ENCODE peak calls at places on chromosomes 3 and 15, in seven cellular contexts. C, T, I, V, R, S and K are unnamed samples.

GRCh38 chr3:48130321-48130881 is 57.8 kb downstream of the CDC25A start:
- DNase-seq in I (no peak), C (peak; percentile 95), S (peak; percentile 52), V (peak; percentile 94), T (no peak), R (peak; percentile 86), K (peak; percentile 73)

GRCh38 chr3:65439641-65440040 is 599.1 kb downstream of the MAGI1 start:
- DNase-seq in T (peak; percentile 62), R (peak; percentile 35), V (peak; percentile 47), I (no peak), S (peak; percentile 39), C (peak; percentile 73), K (no peak)

GRCh38 chr15:41841131-41841530 is 2.5 kb downstream of the PLA2G4B start:
- DNase-seq in R (no peak), I (no peak), T (no peak), S (no peak), C (no peak), V (no peak), K (no peak)

GRCh38 chr15:96187916-96188315 is 142.6 kb upstream of the NR2F2 start:
- DNase-seq in I (no peak), V (no peak), T (no peak), C (peak; percentile 25), S (no peak), R (no peak), K (no peak)

GRCh38 chr3:17831366-17831765 is 88.9 kb upstream of the TBC1D5 start:
- DNase-seq in S (no peak), T (no peak), I (no peak), V (no peak), R (no peak), C (peak; percentile 10), K (no peak)

GRCh38 chr15:60397772-60398445 is at the start of gene ANXA2:
- DNase-seq in C (peak; percentile 94), R (peak; percentile 87), S (peak; percentile 71), V (peak; percentile 75), I (peak; percentile 97), T (peak; percentile 69), K (peak; percentile 81)

GRCh38 chr3:141049681-141050080 is 1.5 kb upstream of the SPSB4 start:
- DNase-seq in I (no peak), V (no peak), C (no peak), S (no peak), T (peak; percentile 46), R (no peak), K (no peak)

GRCh38 chr3:39275963-39276593 is 3.8 kb downstream of the CX3CR1 start:
- DNase-seq in R (no peak), V (no peak), I (no peak), C (no peak), T (no peak), S (no peak), K (no peak)

GRCh38 chr15:67083135-67083766 is 17.8 kb downstream of the SMAD3 start:
- DNase-seq in C (peak; percentile 42), S (no peak), V (no peak), T (no peak), I (no peak), R (no peak), K (no peak)

GRCh38 chr15:61100512-61100911 is 128.6 kb downstream of the RORA start:
- DNase-seq in V (no peak), R (no peak), I (no peak), C (no peak), T (no peak), S (no peak), K (no peak)

GRCh38 chr15:89400121-89400996 is 65.7 kb upstream of the POLG start:
- DNase-seq in R (no peak), S (no peak), T (peak; percentile 38), I (no peak), V (no peak), C (no peak), K (no peak)

GRCh38 chr3:181210275-181210674 is 220.7 kb upstream of the DNAJC19 start:
- DNase-seq in C (peak; percentile 25), T (no peak), V (peak; percentile 3), S (no peak), I (no peak), R (no peak), K (no peak)

GRCh38 chr15:36591534-36592411 is 12.3 kb downstream of the CDIN1 start:
- DNase-seq in R (no peak), T (no peak), S (no peak), V (no peak), I (no peak), C (peak; percentile 45), K (no peak)

GRCh38 chr15:100902436-100903190 is 16.5 kb upstream of the LRRK1 start:
- DNase-seq in I (peak; percentile 82), S (peak; percentile 68), T (no peak), V (peak; percentile 75), R (peak; percentile 65), C (peak; percentile 96), K (no peak)

GRCh38 chr3:169340055-169340454 is 323.5 kb downstream of the MECOM start:
- DNase-seq in R (no peak), S (no peak), C (no peak), V (no peak), T (no peak), I (no peak), K (no peak)
- TF ChIP-seq CTCF in R (no peak), S (no peak), C (no peak), V (no peak), T (no peak), I (no peak), K (no peak)

DNA sequence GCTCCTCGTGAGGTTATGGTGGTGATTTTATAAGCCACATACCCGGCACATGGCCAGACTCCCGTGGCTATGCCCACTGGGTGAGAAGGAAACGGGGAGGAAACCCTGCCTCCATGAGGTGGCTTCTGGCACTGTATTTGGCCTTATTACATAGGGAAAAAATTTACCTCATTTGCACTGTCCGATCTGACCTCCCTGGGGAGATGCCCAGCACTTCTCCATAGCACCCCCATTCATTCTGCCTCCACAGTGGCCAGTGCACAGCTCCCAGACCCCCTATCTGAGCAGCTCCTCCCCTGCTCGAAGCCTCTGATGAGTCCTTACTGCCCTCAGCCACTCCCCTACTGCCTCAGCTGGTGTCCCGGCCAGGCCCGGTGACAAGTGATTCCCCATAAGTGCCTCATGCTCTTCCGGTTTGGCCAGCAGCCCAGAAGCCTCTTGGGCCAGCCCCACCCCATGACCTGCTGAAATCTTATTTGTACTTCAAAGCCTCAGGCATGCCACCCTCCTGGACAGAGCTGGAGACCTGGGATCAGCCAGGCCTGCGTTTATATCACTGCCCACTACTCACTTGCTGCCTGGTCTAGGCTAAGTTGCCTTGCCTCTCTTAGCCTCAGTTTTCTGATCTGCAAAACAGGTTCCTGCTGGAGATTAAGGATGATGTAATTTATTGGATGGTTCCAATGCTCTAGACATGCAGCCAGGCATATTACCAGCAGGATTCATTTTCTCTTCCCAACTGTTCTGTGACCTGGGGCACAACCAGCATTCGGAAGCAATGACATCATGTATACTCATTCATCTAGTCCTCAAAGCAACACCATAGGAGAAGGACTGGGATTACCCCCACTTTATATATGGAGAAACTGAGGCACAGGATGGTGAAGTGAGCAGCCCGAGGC is 30.6 kb upstream of the SLC6A6 start:
- DNase-seq in S (peak; percentile 43), V (peak; percentile 24), T (no peak), C (peak; percentile 58), I (no peak), R (peak; percentile 89), K (no peak)
- TF ChIP-seq CTCF in S (no peak), V (peak; percentile 29), T (no peak), C (no peak), I (no peak), R (peak; percentile 16), K (no peak)

DNA sequence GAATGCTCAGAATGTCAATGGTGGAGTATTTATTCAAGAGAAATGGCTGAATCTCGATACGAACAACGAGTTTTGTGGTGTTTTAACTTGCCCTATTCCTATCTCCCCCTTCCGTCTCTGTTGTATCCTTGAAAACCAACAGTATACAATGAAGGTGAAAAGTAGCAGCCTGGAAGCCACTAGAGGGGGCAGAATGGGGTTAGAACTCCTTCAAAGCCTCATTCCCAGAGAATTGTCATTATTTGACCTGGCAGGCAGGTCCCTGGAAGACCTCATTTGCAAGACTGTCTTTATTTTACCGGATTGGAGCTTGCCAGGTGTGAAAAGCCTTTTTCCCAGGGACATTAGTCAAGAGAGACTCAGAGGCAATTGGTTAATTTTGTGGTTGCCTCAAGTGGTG is 139.4 kb downstream of the LRRC28 start:
- DNase-seq in V (no peak), C (no peak), T (no peak), S (no peak), I (no peak), R (no peak), K (no peak)
- TF ChIP-seq CTCF in V (peak; percentile 33), C (no peak), T (peak; percentile 15), S (no peak), I (no peak), R (peak; percentile 22), K (no peak)

GRCh38 chr15:64683378-64683777 is 92.0 kb downstream of the RBPMS2 start:
- DNase-seq in T (no peak), I (no peak), R (no peak), V (no peak), S (no peak), C (peak; percentile 29), K (no peak)

GRCh38 chr15:64685230-64685886 is 90.0 kb downstream of the RBPMS2 start:
- DNase-seq in S (no peak), T (no peak), R (no peak), C (no peak), I (no peak), V (no peak), K (no peak)

GRCh38 chr15:64682255-64682654 is 93.1 kb downstream of the RBPMS2 start:
- DNase-seq in I (no peak), S (no peak), V (no peak), C (no peak), T (no peak), R (no peak), K (no peak)

GRCh38 chr15:64678126-64678819 is 97.1 kb downstream of the RBPMS2 start:
- DNase-seq in R (no peak), C (no peak), V (no peak), I (no peak), T (no peak), S (no peak), K (no peak)

GRCh38 chr15:64681424-64682024 is 93.9 kb downstream of the RBPMS2 start:
- DNase-seq in T (peak; percentile 56), V (peak; percentile 57), S (peak; percentile 26), R (no peak), I (no peak), C (peak; percentile 77), K (no peak)
- TF ChIP-seq CTCF in T (peak; percentile 27), V (peak; percentile 77), S (peak; percentile 51), R (peak; percentile 77), I (peak; percentile 93), C (peak; percentile 43), K (peak; percentile 78)